ENCODE peak calls at places on chromosome 19, in four cellular contexts. O, Z, I and F are unnamed samples.

GRCh38 chr19:46613525-46613924 is 11.4 kb downstream of the PTGIR start:
- DNase-seq in O (no peak), Z (no peak), I (no peak), F (no peak)

GRCh38 chr19:588093-588742 is 1.5 kb upstream of the HCN2 start:
- DNase-seq in O (peak), Z (peak), I (peak), F (peak)

GRCh38 chr19:49746206-49746958 is 16.7 kb downstream of the TSKS start:
- DNase-seq in O (peak), Z (peak), I (no peak), F (peak)

GRCh38 chr19:28422791-28423650 is 789.9 kb downstream of the UQCRFS1 start:
- DNase-seq in O (no peak), Z (no peak), I (no peak), F (no peak)

GRCh38 chr19:16416996-16417395 is 54.8 kb downstream of the EPS15L1 start:
- DNase-seq in O (no peak), Z (no peak), I (no peak), F (no peak)

GRCh38 chr19:36986131-36986530 is 70.0 kb downstream of the ZNF568 start:
- DNase-seq in O (no peak), Z (no peak), I (no peak), F (no peak)

GRCh38 chr19:10718205-10719196 is 622 bp downstream of the DNM2 start:
- DNase-seq in O (peak), Z (peak), I (peak), F (peak)

GRCh38 chr19:1651548-1652394 is 644 bp downstream of the TCF3 start:
- DNase-seq in O (peak), Z (peak), I (peak), F (peak)

GRCh38 chr19:7346488-7346971 is 2.2 kb upstream of the ARHGEF18 start:
- DNase-seq in O (peak), Z (no peak), I (no peak), F (no peak)

GRCh38 chr19:46955114-46955812 is 64.4 kb upstream of the NPAS1 start:
- DNase-seq in O (peak), Z (no peak), I (peak), F (peak)

GRCh38 chr19:47023448-47023794 is 3.8 kb downstream of the NPAS1 start:
- DNase-seq in O (no peak), Z (no peak), I (no peak), F (no peak)

GRCh38 chr19:51263808-51264207 is 12.9 kb downstream of the SIGLECL1 start:
- DNase-seq in O (no peak), Z (no peak), I (no peak), F (no peak)

GRCh38 chr19:1106841-1107654 is 3.3 kb downstream of the GPX4 start:
- DNase-seq in O (peak), Z (peak), I (peak), F (peak)

GRCh38 chr19:10508036-10508435 is 4.9 kb upstream of the KEAP1 start:
- DNase-seq in O (no peak), Z (no peak), I (no peak), F (no peak)

GRCh38 chr19:40190891-40191835 is at the start of gene MAP3K10:
- DNase-seq in O (peak), Z (peak), I (peak), F (peak)

GRCh38 chr19:2575734-2576481 is 100.0 kb downstream of the GADD45B start:
- DNase-seq in O (no peak), Z (no peak), I (peak), F (peak)

GRCh38 chr19:44697670-44698034 is 1.3 kb upstream of the CEACAM16 start:
- DNase-seq in O (no peak), Z (no peak), I (no peak), F (no peak)

GRCh38 chr19:7294571-7295212 is 478 bp upstream of the INSR start:
- DNase-seq in O (peak), Z (peak), I (peak), F (no peak)

GRCh38 chr19:39582891-39583625 is 19.3 kb upstream of the LGALS13 start:
- DNase-seq in O (no peak), Z (peak), I (no peak), F (no peak)

GRCh38 chr19:15422311-15423075 is 3.7 kb upstream of the AKAP8L start:
- DNase-seq in O (no peak), Z (no peak), I (no peak), F (no peak)

GRCh38 chr19:2475018-2475701 is 767 bp upstream of the GADD45B start:
- DNase-seq in O (peak), Z (peak), I (peak), F (peak)

GRCh38 chr19:2282062-2282861 is at the start of gene PEAK3:
- DNase-seq in O (peak), Z (no peak), I (no peak), F (peak)

GRCh38 chr19:44061038-44061437 is 9.2 kb downstream of the ZNF223 start:
- DNase-seq in O (no peak), Z (no peak), I (no peak), F (no peak)

GRCh38 chr19:11479470-11480080 is 1.3 kb downstream of the ELAVL3 start:
- DNase-seq in O (no peak), Z (peak), I (no peak), F (peak)

GRCh38 chr19:15223649-15224371 is 8.4 kb downstream of the EPHX3 start:
- DNase-seq in O (no peak), Z (no peak), I (no peak), F (no peak)

GRCh38 chr19:10363789-10364281 is 16.5 kb downstream of the TYK2 start:
- DNase-seq in O (peak), Z (peak), I (no peak), F (peak)

GRCh38 chr19:10353793-10354391 is 14.5 kb upstream of the ICAM3 start:
- DNase-seq in O (peak), Z (peak), I (peak), F (peak)

GRCh38 chr19:24178207-24178606 is 91.2 kb downstream of the ZNF254 start:
- DNase-seq in O (no peak), Z (no peak), I (no peak), F (no peak)

GRCh38 chr19:51802775-51803174 is 7.8 kb downstream of the FPR3 start:
- DNase-seq in O (no peak), Z (no peak), I (no peak), F (no peak)

GRCh38 chr19:36489920-36490415 is 607 bp upstream of the ZNF566 start:
- DNase-seq in O (peak), Z (peak), I (peak), F (peak)

GRCh38 chr19:28424041-28424440 is 788.9 kb downstream of the UQCRFS1 start:
- DNase-seq in O (no peak), Z (no peak), I (peak), F (no peak)

GRCh38 chr19:38386968-38387549 is 775 bp downstream of the GGN start:
- DNase-seq in O (peak), Z (no peak), I (no peak), F (no peak)

GRCh38 chr19:55067869-55068268 is 4.9 kb upstream of the RDH13 start:
- DNase-seq in O (no peak), Z (no peak), I (no peak), F (no peak)

GRCh38 chr19:55070755-55071502 is 4.7 kb upstream of the EPS8L1 start:
- DNase-seq in O (peak), Z (peak), I (peak), F (peak)

GRCh38 chr19:55069137-55069858 is 6.3 kb upstream of the RDH13 start:
- DNase-seq in O (peak), Z (peak), I (peak), F (no peak)

GRCh38 chr19:55069859-55070225 is 5.8 kb upstream of the EPS8L1 start:
- DNase-seq in O (no peak), Z (no peak), I (no peak), F (no peak)

DNA sequence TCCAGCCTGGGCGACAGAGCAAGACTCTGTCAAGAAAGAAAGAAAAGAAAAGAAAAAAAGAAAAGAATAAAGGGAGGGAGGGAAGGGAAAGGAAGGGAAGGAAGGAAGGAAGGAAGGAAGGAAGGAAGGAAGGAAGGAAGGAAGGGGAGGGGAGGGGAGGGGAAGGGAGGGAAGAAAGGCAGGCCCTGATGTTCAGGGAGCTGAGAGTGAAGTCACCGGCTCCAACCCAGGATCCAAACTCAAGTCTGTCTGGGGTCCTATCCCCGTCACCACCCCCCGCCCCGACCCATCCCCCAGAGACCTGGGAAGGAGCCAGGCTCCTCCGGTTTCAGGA is 5.8 kb upstream of the RDH13 start:
- DNase-seq in O (no peak), Z (no peak), I (no peak), F (no peak)
- H3K4me3 ChIP-seq in O (no peak), Z (peak), I (no peak), F (no peak)

GRCh38 chr19:32914879-32915278 is 45.3 kb upstream of the SLC7A9 start:
- DNase-seq in O (no peak), Z (peak), I (no peak), F (no peak)
- TF ChIP-seq CTCF in O (no peak), Z (no peak), I (no peak), F (no peak)

GRCh38 chr19:18206018-18206417 is 2.2 kb upstream of the RAB3A start:
- DNase-seq in O (no peak), Z (no peak), I (no peak), F (no peak)
- H3K4me3 ChIP-seq in O (no peak), Z (no peak), I (no peak), F (no peak)

GRCh38 chr19:41883463-41883820 is 458 bp downstream of the ARHGEF1 start:
- DNase-seq in O (no peak), Z (no peak), I (no peak), F (no peak)

GRCh38 chr19:41886761-41887710 is 4.1 kb downstream of the ARHGEF1 start:
- DNase-seq in O (peak), Z (peak), I (no peak), F (no peak)

GRCh38 chr19:41882568-41883462 is at the start of gene ARHGEF1:
- DNase-seq in O (peak), Z (peak), I (no peak), F (no peak)

GRCh38 chr19:41880329-41880708 is 2.7 kb upstream of the ARHGEF1 start:
- DNase-seq in O (no peak), Z (no peak), I (no peak), F (no peak)

GRCh38 chr19:41883821-41884733 is 1.1 kb downstream of the ARHGEF1 start:
- DNase-seq in O (peak), Z (peak), I (peak), F (peak)
- TF ChIP-seq CTCF in O (no peak), Z (no peak), I (peak), F (peak)

GRCh38 chr19:55141696-55142095 is 7.3 kb downstream of the TNNT1 start:
- DNase-seq in O (no peak), Z (no peak), I (no peak), F (no peak)

GRCh38 chr19:55147408-55148251 is 1.4 kb downstream of the TNNT1 start:
- DNase-seq in O (no peak), Z (no peak), I (no peak), F (no peak)

GRCh38 chr19:55146078-55146647 is 2.8 kb downstream of the TNNT1 start:
- DNase-seq in O (peak), Z (peak), I (no peak), F (no peak)

GRCh38 chr19:55146648-55147218 is 2.3 kb downstream of the TNNT1 start:
- DNase-seq in O (peak), Z (peak), I (no peak), F (no peak)

GRCh38 chr19:55145241-55145640 is 3.8 kb downstream of the TNNT1 start:
- DNase-seq in O (peak), Z (no peak), I (no peak), F (no peak)
- H3K4me3 ChIP-seq in O (no peak), Z (no peak), I (no peak), F (no peak)

GRCh38 chr19:4362038-4362828 is 18.9 kb downstream of the MPND start:
- DNase-seq in O (no peak), Z (no peak), I (no peak), F (no peak)

GRCh38 chr19:4363571-4364304 is 20.4 kb downstream of the MPND start:
- DNase-seq in O (no peak), Z (no peak), I (no peak), F (no peak)

GRCh38 chr19:4361152-4362037 is 18.0 kb downstream of the MPND start:
- DNase-seq in O (no peak), Z (no peak), I (no peak), F (peak)

GRCh38 chr19:4360641-4361151 is 17.3 kb downstream of the MPND start:
- DNase-seq in O (no peak), Z (no peak), I (no peak), F (peak)

DNA sequence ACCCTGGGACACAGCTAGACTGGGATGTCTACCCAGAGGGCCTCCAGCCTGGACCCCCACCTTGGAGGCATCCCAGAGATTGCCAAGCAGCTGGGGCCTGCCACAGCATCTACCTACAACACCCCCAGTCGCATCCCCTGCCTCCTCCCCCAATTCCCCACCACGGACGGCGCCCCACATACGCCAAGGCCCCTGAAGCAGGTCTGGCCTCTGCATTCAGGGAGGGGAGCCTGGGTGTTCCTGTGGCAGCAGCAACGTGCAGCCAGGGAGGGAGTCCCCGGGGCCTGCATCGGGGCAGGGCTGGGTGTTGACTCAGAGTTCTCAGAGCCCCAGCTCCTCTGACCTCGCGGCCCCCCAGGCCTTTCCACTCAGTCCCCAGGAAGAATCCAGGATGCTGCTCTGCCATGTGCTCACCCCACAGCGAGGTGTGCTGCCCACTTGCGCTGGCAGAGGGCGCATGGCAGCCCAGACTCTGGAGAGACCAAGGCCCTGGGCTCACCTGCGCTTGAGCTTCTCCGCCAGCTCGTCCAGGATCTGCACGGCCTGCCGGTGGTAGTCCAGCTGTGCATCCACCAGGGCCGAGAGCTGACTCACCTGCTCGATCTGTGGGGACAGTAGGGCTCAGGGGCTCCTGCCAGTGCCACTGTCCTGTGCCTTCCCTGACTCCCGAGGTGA is 19.6 kb downstream of the MPND start:
- DNase-seq in O (no peak), Z (no peak), I (no peak), F (no peak)
- TF ChIP-seq CTCF in O (no peak), Z (peak), I (peak), F (peak)

GRCh38 chr19:4889034-4889825 is 13.5 kb downstream of the ARRDC5 start:
- DNase-seq in O (no peak), Z (peak), I (peak), F (peak)

GRCh38 chr19:4896372-4896771 is 6.3 kb downstream of the ARRDC5 start:
- DNase-seq in O (peak), Z (peak), I (peak), F (peak)

GRCh38 chr19:4891066-4891465 is 11.6 kb downstream of the ARRDC5 start:
- DNase-seq in O (no peak), Z (no peak), I (no peak), F (no peak)
- H3K4me3 ChIP-seq in O (no peak), Z (no peak), I (no peak), F (no peak)

GRCh38 chr19:48121066-48121465 is 10.4 kb upstream of the PLA2G4C start:
- DNase-seq in O (no peak), Z (no peak), I (no peak), F (no peak)

GRCh38 chr19:48121909-48122371 is 11.3 kb upstream of the PLA2G4C start:
- DNase-seq in O (no peak), Z (peak), I (no peak), F (peak)

GRCh38 chr19:48113190-48113917 is 2.7 kb upstream of the PLA2G4C start:
- DNase-seq in O (peak), Z (peak), I (no peak), F (peak)

GRCh38 chr19:48120505-48120904 is 9.9 kb upstream of the PLA2G4C start:
- DNase-seq in O (no peak), Z (no peak), I (no peak), F (no peak)

DNA sequence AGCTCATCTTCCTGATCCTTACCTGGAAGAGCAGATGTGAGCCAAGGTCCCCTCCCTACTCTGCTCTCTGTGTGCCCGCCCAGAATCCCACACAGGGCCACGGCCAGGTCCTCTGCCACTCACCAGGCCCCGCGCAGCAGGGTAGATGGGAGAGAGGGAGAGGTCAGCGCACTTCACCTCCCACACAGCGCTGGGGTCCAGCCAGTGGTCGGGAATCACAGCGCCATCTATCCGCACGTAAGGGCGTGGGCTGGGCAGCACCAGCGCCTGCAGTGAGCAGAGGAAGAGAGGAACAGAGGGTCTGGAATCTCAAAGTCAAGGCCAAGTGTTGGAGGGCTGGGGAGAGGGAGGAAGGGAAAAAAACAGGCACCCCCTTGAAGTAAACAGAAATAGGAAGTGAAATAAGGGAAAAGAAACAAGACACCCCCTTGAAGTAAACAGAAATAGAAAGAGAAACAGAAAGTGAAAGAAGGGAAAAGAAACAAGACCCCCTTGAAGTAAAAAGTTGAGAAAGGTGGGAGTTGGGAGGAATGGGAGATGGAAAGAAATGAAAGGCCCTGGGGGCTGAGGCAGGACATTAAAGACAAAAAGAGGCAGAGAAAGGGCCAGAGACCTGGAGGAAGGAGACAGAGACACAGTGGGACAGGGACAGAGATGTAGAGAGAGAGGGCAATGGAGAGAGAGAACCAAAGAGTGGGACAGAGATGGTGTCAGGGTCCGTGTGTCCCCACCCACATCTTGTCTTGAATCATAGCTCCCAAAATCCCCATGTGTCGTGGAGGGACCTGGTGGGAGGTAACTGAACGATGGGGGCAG is 7.1 kb upstream of the PLA2G4C start:
- DNase-seq in O (peak), Z (no peak), I (no peak), F (no peak)
- TF ChIP-seq CTCF in O (peak), Z (no peak), I (no peak), F (no peak)

GRCh38 chr19:35156673-35157014 is 2.1 kb downstream of the FXYD5 start:
- DNase-seq in O (no peak), Z (no peak), I (no peak), F (no peak)
- H3K4me3 ChIP-seq in O (no peak), Z (no peak), I (no peak), F (no peak)

DNA sequence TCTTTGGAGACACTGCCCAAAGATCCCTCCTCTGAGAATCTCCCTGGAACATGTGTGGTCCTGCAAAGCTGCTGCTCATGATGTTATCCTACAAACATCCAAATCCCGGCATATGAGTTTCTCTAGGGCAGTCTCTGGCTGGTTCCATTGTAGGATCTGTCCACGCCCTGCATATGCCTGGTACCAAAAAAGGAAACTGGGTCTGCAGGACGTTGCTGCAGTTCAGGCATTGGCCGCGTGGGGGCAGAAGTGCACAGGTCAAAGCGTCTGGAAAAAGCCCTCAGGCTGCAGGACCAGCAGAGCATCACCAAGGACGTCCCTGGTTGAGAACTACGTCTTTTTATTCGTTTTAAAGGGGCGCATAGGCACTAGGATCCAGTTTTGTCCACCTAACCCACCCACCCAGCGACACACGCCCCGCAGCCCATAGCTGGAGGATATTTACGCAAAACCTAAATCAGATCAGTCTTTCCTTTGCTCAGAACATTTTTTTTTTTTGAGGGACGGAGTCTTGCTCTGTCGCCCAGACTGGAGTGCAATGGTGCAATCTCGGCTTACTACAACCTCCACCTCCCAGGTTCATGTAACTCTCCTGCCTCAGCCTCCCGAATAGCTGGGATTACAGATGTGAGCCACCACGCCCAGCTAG is 12.9 kb upstream of the ZNF564 start:
- DNase-seq in O (peak), Z (peak), I (peak), F (peak)
- TF ChIP-seq CTCF in O (peak), Z (peak), I (peak), F (peak)